ENCODE peak calls at places on chromosomes 5 and 9, in seven cellular contexts. One of them, this sample, is unnamed.

GRCh38 chr5:91024727-91025126 is 358.4 kb downstream of the ARRDC3 start:
- DNase-seq in HL-60: no peak
- DNase-seq in tibial nerve: no peak
- DNase-seq in AG09309: no peak
- DNase-seq in pancreas: no peak
- DNase-seq in spleen: no peak
- DNase-seq in brain microvascular endothelial cell: no peak
- DNase-seq in this sample: no peak

GRCh38 chr9:73151653-73152382 is at the start of gene ANXA1:
- DNase-seq in AG09309: peak
- DNase-seq in tibial nerve: peak
- DNase-seq in spleen: no peak
- DNase-seq in pancreas: no peak
- DNase-seq in brain microvascular endothelial cell: peak
- DNase-seq in HL-60: peak
- DNase-seq in this sample: no peak

GRCh38 chr5:31640024-31640423 is 1.1 kb downstream of the PDZD2 start:
- DNase-seq in brain microvascular endothelial cell: no peak
- DNase-seq in HL-60: no peak
- DNase-seq in tibial nerve: no peak
- DNase-seq in pancreas: no peak
- DNase-seq in spleen: no peak
- DNase-seq in AG09309: no peak
- DNase-seq in this sample: no peak

GRCh38 chr9:34035656-34036055 is 13.0 kb downstream of the UBAP2 start:
- DNase-seq in AG09309: no peak
- DNase-seq in pancreas: no peak
- DNase-seq in spleen: no peak
- DNase-seq in brain microvascular endothelial cell: no peak
- DNase-seq in HL-60: no peak
- DNase-seq in tibial nerve: no peak
- DNase-seq in this sample: no peak

GRCh38 chr5:79774171-79774854 is 84.7 kb downstream of the CMYA5 start:
- DNase-seq in HL-60: no peak
- DNase-seq in brain microvascular endothelial cell: no peak
- DNase-seq in spleen: no peak
- DNase-seq in AG09309: no peak
- DNase-seq in pancreas: no peak
- DNase-seq in tibial nerve: no peak
- DNase-seq in this sample: no peak

GRCh38 chr9:18585996-18586395 is 112.0 kb downstream of the ADAMTSL1 start:
- DNase-seq in tibial nerve: no peak
- DNase-seq in pancreas: no peak
- DNase-seq in AG09309: no peak
- DNase-seq in spleen: no peak
- DNase-seq in HL-60: no peak
- DNase-seq in brain microvascular endothelial cell: no peak
- DNase-seq in this sample: no peak

GRCh38 chr9:706606-707451 is 134.7 kb upstream of the DMRT1 start:
- DNase-seq in pancreas: peak
- DNase-seq in tibial nerve: peak
- DNase-seq in spleen: peak
- DNase-seq in brain microvascular endothelial cell: peak
- DNase-seq in HL-60: peak
- DNase-seq in AG09309: no peak
- DNase-seq in this sample: no peak

GRCh38 chr9:110753734-110754231 is 85.2 kb downstream of the MUSK start:
- DNase-seq in brain microvascular endothelial cell: no peak
- DNase-seq in spleen: no peak
- DNase-seq in tibial nerve: no peak
- DNase-seq in pancreas: no peak
- DNase-seq in HL-60: no peak
- DNase-seq in AG09309: no peak
- DNase-seq in this sample: no peak

GRCh38 chr9:32589083-32589713 is 16.2 kb upstream of the NDUFB6 start:
- DNase-seq in pancreas: no peak
- DNase-seq in AG09309: no peak
- DNase-seq in tibial nerve: no peak
- DNase-seq in spleen: no peak
- DNase-seq in HL-60: no peak
- DNase-seq in brain microvascular endothelial cell: peak
- DNase-seq in this sample: peak

GRCh38 chr5:143041972-143042770 is 272.0 kb downstream of the ARHGAP26 start:
- DNase-seq in AG09309: no peak
- DNase-seq in tibial nerve: no peak
- DNase-seq in brain microvascular endothelial cell: peak
- DNase-seq in pancreas: no peak
- DNase-seq in spleen: no peak
- DNase-seq in HL-60: no peak
- DNase-seq in this sample: no peak

GRCh38 chr5:163436515-163436914 is 880 bp upstream of the CCNG1 start:
- DNase-seq in AG09309: no peak
- DNase-seq in HL-60: no peak
- DNase-seq in spleen: no peak
- DNase-seq in tibial nerve: no peak
- DNase-seq in pancreas: no peak
- DNase-seq in brain microvascular endothelial cell: no peak
- DNase-seq in this sample: no peak
- H3K4me3 ChIP-seq in AG09309: no peak
- H3K4me3 ChIP-seq in HL-60: peak
- H3K4me3 ChIP-seq in spleen: peak
- H3K4me3 ChIP-seq in tibial nerve: peak
- H3K4me3 ChIP-seq in pancreas: no peak
- H3K4me3 ChIP-seq in brain microvascular endothelial cell: no peak
- H3K4me3 ChIP-seq in this sample: peak

GRCh38 chr5:172610643-172611042 is 30.4 kb upstream of the NEURL1B start:
- DNase-seq in spleen: no peak
- DNase-seq in HL-60: no peak
- DNase-seq in pancreas: no peak
- DNase-seq in brain microvascular endothelial cell: no peak
- DNase-seq in AG09309: no peak
- DNase-seq in tibial nerve: no peak
- DNase-seq in this sample: no peak

GRCh38 chr5:172611913-172612312 is 29.1 kb upstream of the NEURL1B start:
- DNase-seq in tibial nerve: no peak
- DNase-seq in AG09309: no peak
- DNase-seq in spleen: no peak
- DNase-seq in brain microvascular endothelial cell: no peak
- DNase-seq in HL-60: no peak
- DNase-seq in pancreas: no peak
- DNase-seq in this sample: no peak

GRCh38 chr5:172606156-172606785 is 34.8 kb upstream of the NEURL1B start:
- DNase-seq in brain microvascular endothelial cell: no peak
- DNase-seq in pancreas: no peak
- DNase-seq in spleen: no peak
- DNase-seq in tibial nerve: no peak
- DNase-seq in AG09309: no peak
- DNase-seq in HL-60: no peak
- DNase-seq in this sample: no peak

GRCh38 chr5:172607213-172607793 is 33.8 kb upstream of the NEURL1B start:
- DNase-seq in tibial nerve: no peak
- DNase-seq in pancreas: no peak
- DNase-seq in HL-60: no peak
- DNase-seq in brain microvascular endothelial cell: no peak
- DNase-seq in AG09309: no peak
- DNase-seq in spleen: no peak
- DNase-seq in this sample: no peak

DNA sequence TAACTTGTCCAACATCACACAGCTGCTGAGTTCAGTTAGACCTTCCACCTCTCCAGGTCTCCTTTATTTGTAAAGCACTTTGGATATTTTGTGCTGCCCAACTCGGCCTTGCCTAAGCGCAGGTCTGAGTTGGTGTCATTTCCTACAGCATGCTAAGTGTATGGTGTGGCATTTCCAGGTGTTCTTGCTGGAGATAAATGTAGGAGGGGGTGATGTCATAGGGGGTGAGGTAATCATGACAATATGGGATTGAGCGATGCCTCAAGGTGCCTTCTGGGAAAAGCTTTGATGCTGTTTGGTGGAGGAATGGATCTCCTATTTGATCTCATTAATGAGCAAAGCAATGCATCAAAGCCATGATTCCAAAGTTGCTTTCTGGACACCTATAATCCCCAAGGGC is 32.3 kb upstream of the NEURL1B start:
- DNase-seq in tibial nerve: no peak
- DNase-seq in AG09309: no peak
- DNase-seq in brain microvascular endothelial cell: no peak
- DNase-seq in HL-60: no peak
- DNase-seq in spleen: no peak
- DNase-seq in pancreas: no peak
- DNase-seq in this sample: no peak
- TF ChIP-seq CTCF in tibial nerve: no peak
- TF ChIP-seq CTCF in AG09309: no peak
- TF ChIP-seq CTCF in brain microvascular endothelial cell: no peak
- TF ChIP-seq CTCF in HL-60: no peak
- TF ChIP-seq CTCF in spleen: no peak
- TF ChIP-seq CTCF in pancreas: no peak
- TF ChIP-seq CTCF in this sample: no peak

GRCh38 chr5:93579561-93580386 is 1.2 kb downstream of the NR2F1-AS1 start:
- DNase-seq in tibial nerve: no peak
- DNase-seq in spleen: peak
- DNase-seq in pancreas: peak
- DNase-seq in brain microvascular endothelial cell: no peak
- DNase-seq in HL-60: no peak
- DNase-seq in AG09309: no peak
- DNase-seq in this sample: no peak

GRCh38 chr5:93576994-93577575 is 3.9 kb downstream of the NR2F1-AS1 start:
- DNase-seq in spleen: no peak
- DNase-seq in pancreas: no peak
- DNase-seq in tibial nerve: no peak
- DNase-seq in HL-60: no peak
- DNase-seq in brain microvascular endothelial cell: no peak
- DNase-seq in AG09309: no peak
- DNase-seq in this sample: no peak

GRCh38 chr5:93577807-93578178 is 3.2 kb downstream of the NR2F1-AS1 start:
- DNase-seq in HL-60: no peak
- DNase-seq in pancreas: no peak
- DNase-seq in AG09309: no peak
- DNase-seq in brain microvascular endothelial cell: no peak
- DNase-seq in spleen: no peak
- DNase-seq in tibial nerve: no peak
- DNase-seq in this sample: no peak

GRCh38 chr5:93578813-93579560 is 2.0 kb downstream of the NR2F1-AS1 start:
- DNase-seq in brain microvascular endothelial cell: no peak
- DNase-seq in pancreas: no peak
- DNase-seq in tibial nerve: peak
- DNase-seq in spleen: no peak
- DNase-seq in HL-60: no peak
- DNase-seq in AG09309: no peak
- DNase-seq in this sample: no peak

GRCh38 chr5:93578179-93578812 is 2.7 kb downstream of the NR2F1-AS1 start:
- DNase-seq in spleen: no peak
- DNase-seq in pancreas: no peak
- DNase-seq in HL-60: no peak
- DNase-seq in tibial nerve: no peak
- DNase-seq in AG09309: no peak
- DNase-seq in brain microvascular endothelial cell: no peak
- DNase-seq in this sample: no peak
- H3K4me3 ChIP-seq in spleen: peak
- H3K4me3 ChIP-seq in pancreas: no peak
- H3K4me3 ChIP-seq in HL-60: no peak
- H3K4me3 ChIP-seq in tibial nerve: peak
- H3K4me3 ChIP-seq in AG09309: no peak
- H3K4me3 ChIP-seq in brain microvascular endothelial cell: peak
- H3K4me3 ChIP-seq in this sample: no peak

DNA sequence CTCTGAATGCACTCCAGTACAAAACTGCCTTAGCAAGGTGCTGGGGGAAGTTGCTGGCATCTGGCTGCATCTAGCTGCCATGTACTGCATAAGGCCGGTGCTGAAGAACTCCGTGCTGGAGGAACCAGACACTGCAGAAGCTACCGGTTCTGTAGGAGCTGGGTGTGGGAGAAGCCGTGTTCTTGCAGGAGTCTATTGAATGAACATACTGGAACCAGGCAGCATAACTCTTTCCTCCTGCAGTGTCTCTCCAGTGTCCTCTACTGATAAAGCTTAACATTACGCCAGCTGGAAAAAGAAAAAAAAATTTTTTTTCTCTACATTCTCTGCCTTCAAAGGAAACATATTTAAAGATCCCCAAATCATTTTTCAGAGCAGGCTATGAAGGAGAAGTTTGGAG is 38.5 kb downstream of the VPS13A start:
- DNase-seq in spleen: no peak
- DNase-seq in tibial nerve: no peak
- DNase-seq in AG09309: no peak
- DNase-seq in pancreas: no peak
- DNase-seq in HL-60: no peak
- DNase-seq in brain microvascular endothelial cell: no peak
- DNase-seq in this sample: no peak
- TF ChIP-seq CTCF in spleen: no peak
- TF ChIP-seq CTCF in tibial nerve: no peak
- TF ChIP-seq CTCF in AG09309: peak
- TF ChIP-seq CTCF in pancreas: no peak
- TF ChIP-seq CTCF in HL-60: no peak
- TF ChIP-seq CTCF in brain microvascular endothelial cell: peak
- TF ChIP-seq CTCF in this sample: no peak

GRCh38 chr9:136668983-136669790 is 6.5 kb downstream of the EGFL7 start:
- DNase-seq in spleen: no peak
- DNase-seq in HL-60: no peak
- DNase-seq in AG09309: no peak
- DNase-seq in brain microvascular endothelial cell: no peak
- DNase-seq in tibial nerve: no peak
- DNase-seq in pancreas: peak
- DNase-seq in this sample: no peak

GRCh38 chr9:136667940-136668760 is 5.4 kb downstream of the EGFL7 start:
- DNase-seq in brain microvascular endothelial cell: no peak
- DNase-seq in pancreas: no peak
- DNase-seq in tibial nerve: no peak
- DNase-seq in AG09309: no peak
- DNase-seq in HL-60: no peak
- DNase-seq in spleen: no peak
- DNase-seq in this sample: no peak

GRCh38 chr9:136671254-136671614 is 8.5 kb downstream of the EGFL7 start:
- DNase-seq in HL-60: no peak
- DNase-seq in pancreas: peak
- DNase-seq in brain microvascular endothelial cell: no peak
- DNase-seq in spleen: no peak
- DNase-seq in AG09309: no peak
- DNase-seq in tibial nerve: no peak
- DNase-seq in this sample: no peak

GRCh38 chr9:136670571-136671253 is 8.0 kb downstream of the EGFL7 start:
- DNase-seq in AG09309: no peak
- DNase-seq in tibial nerve: no peak
- DNase-seq in HL-60: no peak
- DNase-seq in pancreas: no peak
- DNase-seq in brain microvascular endothelial cell: no peak
- DNase-seq in spleen: no peak
- DNase-seq in this sample: no peak

DNA sequence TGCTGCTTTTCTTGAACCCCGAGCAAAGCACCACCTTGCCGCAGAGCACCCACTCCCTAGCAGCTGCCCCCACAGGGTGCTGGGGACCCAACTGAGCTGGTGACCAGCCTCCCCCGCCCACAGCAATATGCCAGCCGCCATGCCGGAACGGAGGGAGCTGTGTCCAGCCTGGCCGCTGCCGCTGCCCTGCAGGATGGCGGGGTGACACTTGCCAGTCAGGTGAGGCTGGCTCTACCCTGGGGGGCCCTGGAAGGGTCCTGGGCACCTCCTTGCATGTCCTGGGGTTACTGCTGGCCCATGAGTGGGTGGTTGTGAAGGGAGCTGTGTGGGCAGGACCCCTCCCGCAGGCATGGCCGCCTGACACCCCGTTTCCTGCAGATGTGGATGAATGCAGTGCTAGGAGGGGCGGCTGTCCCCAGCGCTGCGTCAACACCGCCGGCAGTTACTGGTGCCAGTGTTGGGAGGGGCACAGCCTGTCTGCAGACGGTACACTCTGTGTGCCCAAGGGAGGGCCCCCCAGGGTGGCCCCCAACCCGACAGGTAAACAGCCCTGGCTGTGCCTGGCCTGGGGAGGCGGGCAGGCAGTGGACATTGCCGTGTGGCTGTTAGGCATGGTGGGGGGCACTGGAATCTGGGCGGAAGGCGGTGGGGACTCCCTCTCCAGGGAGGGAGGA is 7.2 kb downstream of the EGFL7 start:
- DNase-seq in AG09309: no peak
- DNase-seq in spleen: no peak
- DNase-seq in tibial nerve: no peak
- DNase-seq in HL-60: no peak
- DNase-seq in brain microvascular endothelial cell: no peak
- DNase-seq in pancreas: peak
- DNase-seq in this sample: no peak
- H3K4me3 ChIP-seq in AG09309: no peak
- H3K4me3 ChIP-seq in spleen: peak
- H3K4me3 ChIP-seq in tibial nerve: peak
- H3K4me3 ChIP-seq in HL-60: no peak
- H3K4me3 ChIP-seq in brain microvascular endothelial cell: no peak
- H3K4me3 ChIP-seq in pancreas: no peak
- H3K4me3 ChIP-seq in this sample: no peak